ENCODE peak calls at places on chromosomes 6 and 20, in four cellular contexts. P is GM23338, D is progenitor cell of endocrine pancreas, M is astrocyte of the spinal cord. X is an unnamed sample.

GRCh38 chr20:47559141-47559540 is 57.5 kb downstream of the NCOA3 start:
- DNase-seq in P (no peak), D (no peak), M (no peak), X (no peak)

GRCh38 chr20:41100001-41100480 is 37.3 kb upstream of the PLCG1 start:
- DNase-seq in P (no peak), D (no peak), M (no peak), X (no peak)

GRCh38 chr6:44779130-44779826 is 391.8 kb downstream of the CDC5L start:
- DNase-seq in P (no peak), D (no peak), M (no peak), X (no peak)

GRCh38 chr6:166830185-166830890 is 126.0 kb downstream of the RNASET2 start:
- DNase-seq in P (no peak), D (no peak), M (no peak), X (no peak)

GRCh38 chr20:32763202-32763999 is 1.2 kb downstream of the DNMT3B start:
- DNase-seq in P (peak), D (no peak), M (no peak), X (no peak)

GRCh38 chr20:24657878-24658620 is 188.6 kb downstream of the SYNDIG1 start:
- DNase-seq in P (no peak), D (no peak), M (peak), X (no peak)

GRCh38 chr6:35487653-35488516 is 9.0 kb downstream of the TEAD3 start:
- DNase-seq in P (peak), D (no peak), M (peak), X (no peak)

GRCh38 chr20:51562334-51563140 is 20.0 kb upstream of the NFATC2 start:
- DNase-seq in P (peak), D (peak), M (peak), X (peak)

GRCh38 chr6:157982297-157982579 is 575 bp downstream of the SYNJ2 start:
- DNase-seq in P (peak), D (peak), M (no peak), X (no peak)

GRCh38 chr6:93323630-93324029 is 95.7 kb downstream of the EPHA7 start:
- DNase-seq in P (no peak), D (no peak), M (no peak), X (no peak)

GRCh38 chr6:136788069-136788902 is 4.0 kb downstream of the MAP3K5 start:
- DNase-seq in P (no peak), D (no peak), M (peak), X (no peak)

GRCh38 chr6:113190170-113190569 is 667.0 kb upstream of the MARCKS start:
- DNase-seq in P (peak), D (no peak), M (no peak), X (no peak)
- TF ChIP-seq CTCF in P (peak), D (no peak), M (no peak), X (no peak)

GRCh38 chr6:30782425-30783014 is 38.2 kb upstream of the IER3 start:
- DNase-seq in P (no peak), D (no peak), M (peak), X (no peak)
- TF ChIP-seq CTCF in P (no peak), D (no peak), M (no peak), X (no peak)

GRCh38 chr20:63101781-63102719 is 95.3 kb upstream of the BHLHE23 start:
- DNase-seq in P (peak), D (no peak), M (peak), X (no peak)
- TF ChIP-seq CTCF in P (no peak), D (no peak), M (no peak), X (no peak)

GRCh38 chr20:48722737-48723191 is 105.0 kb downstream of the PREX1 start:
- DNase-seq in P (peak), D (no peak), M (peak), X (no peak)
- TF ChIP-seq CTCF in P (no peak), D (no peak), M (no peak), X (no peak)

X was measured in AG09319.